ENCODE peak calls at places on chromosome 17, in nine cellular contexts. O is HCT116, F is stomach, B is heart right ventricle, E is body of pancreas, Q is uterus, W is cardiac muscle cell, C is MM.1S, S is mucosa of descending colon. I is an unnamed sample. For H3K4me1, the result is how much of the 10 kb centered on the place peaks cover.

GRCh38 chr17:16215965-16216316 is 607 bp upstream of the NCOR1 start:
- DNase-seq in O (peak), F (no peak), B (no peak), E (no peak), Q (no peak), W (no peak), C (peak), S (peak), I (no peak)

GRCh38 chr17:40014375-40014980 is 762 bp upstream of the CSF3 start:
- DNase-seq in O (no peak), F (no peak), B (no peak), E (peak), Q (peak), W (no peak), C (no peak), S (no peak), I (no peak)

GRCh38 chr17:36486204-36487194 is at the start of gene ZNHIT3:
- DNase-seq in O (peak), F (peak), B (peak), E (peak), Q (peak), W (peak), C (peak), S (peak), I (peak)

GRCh38 chr17:39754958-39755549 is 17.3 kb downstream of the GRB7 start:
- DNase-seq in O (no peak), F (no peak), B (no peak), E (no peak), Q (no peak), W (no peak), C (no peak), S (no peak), I (no peak)

GRCh38 chr17:48378238-48378637 is 51.8 kb downstream of the SKAP1 start:
- DNase-seq in O (no peak), F (no peak), B (no peak), E (no peak), Q (no peak), W (no peak), C (no peak), S (no peak), I (no peak)

GRCh38 chr17:29147682-29148081 is 32.5 kb downstream of the MYO18A start:
- DNase-seq in O (no peak), F (no peak), B (no peak), E (no peak), Q (no peak), W (no peak), C (no peak), S (no peak), I (no peak)

GRCh38 chr17:31830971-31831755 is 27.9 kb downstream of the COPRS start:
- DNase-seq in O (no peak), F (no peak), B (no peak), E (no peak), Q (no peak), W (no peak), C (no peak), S (no peak), I (no peak)

GRCh38 chr17:74110467-74110866 is 93.0 kb upstream of the RPL38 start:
- DNase-seq in O (no peak), F (no peak), B (no peak), E (no peak), Q (no peak), W (peak), C (no peak), S (no peak), I (no peak)

GRCh38 chr17:17497845-17498520 is 1.8 kb upstream of the RASD1 start:
- DNase-seq in O (no peak), F (no peak), B (no peak), E (no peak), Q (no peak), W (no peak), C (no peak), S (no peak), I (peak)

GRCh38 chr17:46822388-46822921 is 4.0 kb upstream of the WNT3 start:
- DNase-seq in O (peak), F (no peak), B (no peak), E (no peak), Q (no peak), W (no peak), C (peak), S (peak), I (peak)

GRCh38 chr17:70855401-70856054 is 686.2 kb downstream of the KCNJ2 start:
- DNase-seq in O (no peak), F (peak), B (no peak), E (peak), Q (no peak), W (peak), C (no peak), S (no peak), I (no peak)

GRCh38 chr17:54269886-54270285 is 447.2 kb downstream of the KIF2B start:
- DNase-seq in O (no peak), F (no peak), B (no peak), E (no peak), Q (no peak), W (no peak), C (no peak), S (no peak), I (no peak)

GRCh38 chr17:39699818-39700147 is at the start of gene ERBB2:
- DNase-seq in O (peak), F (peak), B (peak), E (peak), Q (peak), W (peak), C (no peak), S (peak), I (peak)

GRCh38 chr17:51029568-51030463 is 90.9 kb downstream of the SPAG9 start:
- DNase-seq in O (no peak), F (no peak), B (no peak), E (no peak), Q (no peak), W (no peak), C (peak), S (no peak), I (no peak)

GRCh38 chr17:61852857-61853256 is 10.5 kb downstream of the BRIP1 start:
- DNase-seq in O (no peak), F (no peak), B (no peak), E (no peak), Q (no peak), W (no peak), C (no peak), S (no peak), I (no peak)

GRCh38 chr17:38907930-38908675 is 17.3 kb upstream of the LASP1NB start:
- DNase-seq in O (no peak), F (no peak), B (no peak), E (no peak), Q (no peak), W (no peak), C (no peak), S (no peak), I (no peak)

GRCh38 chr17:10226930-10227695 is 28.7 kb upstream of the GAS7 start:
- DNase-seq in O (peak), F (peak), B (peak), E (no peak), Q (peak), W (peak), C (peak), S (peak), I (peak)

GRCh38 chr17:72053069-72053846 is 67.6 kb upstream of the SOX9 start:
- DNase-seq in O (no peak), F (no peak), B (no peak), E (peak), Q (no peak), W (no peak), C (no peak), S (no peak), I (no peak)

GRCh38 chr17:51078009-51078592 is 42.6 kb downstream of the SPAG9 start:
- DNase-seq in O (no peak), F (no peak), B (no peak), E (no peak), Q (no peak), W (no peak), C (no peak), S (no peak), I (peak)

GRCh38 chr17:29039764-29040598 is 3.0 kb upstream of the PIPOX start:
- DNase-seq in O (no peak), F (no peak), B (no peak), E (no peak), Q (no peak), W (no peak), C (no peak), S (no peak), I (peak)

GRCh38 chr17:20210614-20211013 is 201.5 kb downstream of the SPECC1 start:
- DNase-seq in O (no peak), F (no peak), B (no peak), E (no peak), Q (no peak), W (no peak), C (no peak), S (no peak), I (no peak)

GRCh38 chr17:19365499-19365817 is 2.9 kb upstream of the B9D1 start:
- DNase-seq in O (no peak), F (no peak), B (no peak), E (no peak), Q (no peak), W (no peak), C (no peak), S (no peak), I (no peak)

GRCh38 chr17:29567362-29568330 is 809 bp upstream of the ABHD15 start:
- DNase-seq in O (peak), F (peak), B (peak), E (peak), Q (peak), W (peak), C (peak), S (peak), I (peak)

GRCh38 chr17:43536236-43537088 is 9.7 kb downstream of the ETV4 start:
- DNase-seq in O (no peak), F (no peak), B (no peak), E (no peak), Q (no peak), W (no peak), C (no peak), S (no peak), I (no peak)

GRCh38 chr17:15233022-15233805 is 31.9 kb downstream of the PMP22 start:
- DNase-seq in O (no peak), F (no peak), B (no peak), E (no peak), Q (no peak), W (no peak), C (no peak), S (no peak), I (no peak)

GRCh38 chr17:72346306-72346705 is 225.5 kb downstream of the SOX9 start:
- DNase-seq in O (no peak), F (no peak), B (no peak), E (no peak), Q (no peak), W (no peak), C (no peak), S (no peak), I (no peak)

GRCh38 chr17:51032850-51033249 is 87.8 kb downstream of the SPAG9 start:
- DNase-seq in O (no peak), F (no peak), B (no peak), E (no peak), Q (no peak), W (no peak), C (no peak), S (no peak), I (no peak)

GRCh38 chr17:82278786-82279379 is 5.4 kb upstream of the CSNK1D start:
- DNase-seq in O (no peak), F (no peak), B (no peak), E (no peak), Q (no peak), W (no peak), C (no peak), S (no peak), I (no peak)

GRCh38 chr17:82601447-82602000 is 46.7 kb downstream of the WDR45B start:
- DNase-seq in O (no peak), F (no peak), B (no peak), E (no peak), Q (no peak), W (no peak), C (no peak), S (no peak), I (no peak)

GRCh38 chr17:57682667-57683066 is 62.4 kb downstream of the CCDC182 start:
- DNase-seq in O (no peak), F (no peak), B (no peak), E (no peak), Q (no peak), W (no peak), C (no peak), S (no peak), I (no peak)

GRCh38 chr17:19304751-19305150 is 57.8 kb downstream of the B9D1 start:
- DNase-seq in O (no peak), F (no peak), B (no peak), E (no peak), Q (no peak), W (no peak), C (no peak), S (no peak), I (no peak)

GRCh38 chr17:19018600-19018950 is 14.0 kb upstream of the FAM83G start:
- DNase-seq in O (no peak), F (no peak), B (no peak), E (no peak), Q (no peak), W (no peak), C (no peak), S (no peak), I (no peak)

GRCh38 chr17:80963812-80964211 is 27.8 kb upstream of the CHMP6 start:
- DNase-seq in O (no peak), F (no peak), B (no peak), E (no peak), Q (no peak), W (no peak), C (no peak), S (no peak), I (no peak)

GRCh38 chr17:67830440-67830839 is 5.1 kb downstream of the BPTF start:
- DNase-seq in O (no peak), F (no peak), B (no peak), E (no peak), Q (no peak), W (peak), C (no peak), S (no peak), I (no peak)
- H3K4me1 ChIP-seq in O (under half), F (half or more), B (half or more), E (half or more), Q (under half), W (under half), C (under half), S (under half), I (under half)

GRCh38 chr17:42001729-42002128 is 15.5 kb downstream of the DNAJC7 start:
- DNase-seq in O (no peak), F (no peak), B (no peak), E (no peak), Q (no peak), W (no peak), C (no peak), S (no peak), I (no peak)
- TF ChIP-seq CTCF in O (no peak), F (no peak), B (no peak), E (no peak), Q (no peak), W (no peak), C (no peak), S (no peak), I (no peak)

DNA sequence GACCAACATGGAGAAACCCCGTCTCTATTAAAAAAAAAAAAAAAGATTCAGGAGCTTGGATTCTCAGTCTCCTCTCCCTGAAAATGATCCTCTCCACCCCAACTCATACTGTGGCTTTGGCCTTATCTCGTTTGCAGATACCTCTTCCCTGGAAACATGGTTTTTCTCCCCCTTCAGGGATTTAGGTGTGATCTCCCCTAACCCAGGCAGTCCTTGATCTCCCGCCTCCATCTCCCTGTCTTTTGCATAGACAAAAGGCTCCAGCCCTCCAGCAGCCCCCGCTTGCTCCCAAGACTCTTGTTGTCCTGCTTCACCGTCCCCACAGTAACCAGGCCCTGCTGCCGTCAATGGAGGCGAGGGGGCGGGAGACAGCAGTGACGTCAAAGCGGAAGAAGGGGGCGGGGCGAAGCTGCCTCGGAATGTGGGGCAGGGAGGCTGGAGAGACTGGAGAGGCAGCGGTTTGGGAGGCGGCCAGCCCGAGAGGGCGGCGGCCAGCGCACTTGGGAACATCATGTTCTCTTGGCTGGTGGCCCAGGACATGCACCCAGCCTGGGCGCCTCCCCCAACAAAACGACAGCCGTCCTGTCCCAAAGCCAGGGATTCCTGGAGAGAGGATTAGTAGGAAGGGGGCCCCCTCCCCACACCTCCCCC is 1.9 kb upstream of the PER1 start:
- DNase-seq in O (peak), F (peak), B (peak), E (peak), Q (peak), W (peak), C (no peak), S (peak), I (peak)
- H3K4me1 ChIP-seq in O (half or more), F (half or more), B (half or more), E (half or more), Q (under half), W (under half), C (under half), S (half or more), I (under half)

GRCh38 chr17:53141731-53142130 is 681.0 kb upstream of the KIF2B start:
- DNase-seq in O (no peak), F (no peak), B (no peak), E (no peak), Q (no peak), W (no peak), C (no peak), S (no peak), I (no peak)
- TF ChIP-seq CTCF in O (no peak), F (no peak), B (no peak), E (no peak), Q (no peak), W (no peak), C (no peak), S (no peak), I (no peak)

DNA sequence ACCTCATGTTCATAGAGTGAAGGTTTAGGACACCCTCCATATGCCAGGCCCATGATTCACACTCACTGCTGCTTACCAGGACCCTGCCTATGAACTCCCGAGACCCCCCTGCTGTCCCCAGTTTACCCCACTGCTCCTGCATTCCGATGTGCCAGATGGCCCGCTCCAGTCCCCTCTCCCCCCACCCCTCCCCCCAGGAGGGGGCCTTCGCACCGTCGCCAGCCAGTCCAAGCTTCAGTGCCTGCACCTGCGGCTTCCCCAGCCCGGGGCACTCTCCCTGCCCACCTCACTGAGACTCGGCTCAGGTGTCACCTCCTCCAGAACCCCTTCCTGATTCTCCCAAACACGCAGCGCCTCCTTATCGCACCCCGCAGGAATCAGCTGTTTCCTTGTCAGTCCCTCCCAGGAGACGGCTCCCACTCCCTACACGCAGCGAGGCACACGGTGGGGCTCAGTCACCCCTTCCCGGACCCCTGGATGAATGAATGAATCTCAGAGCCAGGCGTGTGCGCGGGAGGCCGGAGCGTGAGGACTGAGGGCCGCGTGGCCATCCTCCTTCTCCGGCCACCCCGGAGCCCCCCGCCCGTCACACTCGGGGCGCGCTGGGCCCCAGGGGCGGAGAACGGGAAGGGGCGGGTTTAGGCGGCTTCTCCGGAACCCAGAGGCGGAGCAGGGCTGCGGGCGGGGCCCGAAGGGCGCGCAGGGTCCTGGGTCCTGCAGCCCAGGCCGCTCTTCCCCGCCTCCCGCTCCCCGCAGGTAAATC is 1.7 kb downstream of the MYO1C start:
- DNase-seq in O (no peak), F (peak), B (peak), E (peak), Q (peak), W (peak), C (peak), S (peak), I (peak)
- H3K4me1 ChIP-seq in O (half or more), F (half or more), B (half or more), E (half or more), Q (under half), W (under half), C (under half), S (under half), I (half or more)

GRCh38 chr17:49450181-49450580 is 35.5 kb upstream of the PHB1 start:
- DNase-seq in O (no peak), F (no peak), B (no peak), E (no peak), Q (no peak), W (no peak), C (no peak), S (no peak), I (no peak)

GRCh38 chr17:49450735-49451134 is 36.1 kb upstream of the PHB1 start:
- DNase-seq in O (no peak), F (no peak), B (no peak), E (no peak), Q (no peak), W (no peak), C (no peak), S (no peak), I (no peak)

GRCh38 chr17:49444384-49444783 is 29.7 kb upstream of the PHB1 start:
- DNase-seq in O (no peak), F (no peak), B (no peak), E (no peak), Q (no peak), W (no peak), C (no peak), S (no peak), I (no peak)

GRCh38 chr17:49445561-49445960 is 30.9 kb upstream of the PHB1 start:
- DNase-seq in O (no peak), F (no peak), B (no peak), E (no peak), Q (no peak), W (no peak), C (no peak), S (no peak), I (no peak)

DNA sequence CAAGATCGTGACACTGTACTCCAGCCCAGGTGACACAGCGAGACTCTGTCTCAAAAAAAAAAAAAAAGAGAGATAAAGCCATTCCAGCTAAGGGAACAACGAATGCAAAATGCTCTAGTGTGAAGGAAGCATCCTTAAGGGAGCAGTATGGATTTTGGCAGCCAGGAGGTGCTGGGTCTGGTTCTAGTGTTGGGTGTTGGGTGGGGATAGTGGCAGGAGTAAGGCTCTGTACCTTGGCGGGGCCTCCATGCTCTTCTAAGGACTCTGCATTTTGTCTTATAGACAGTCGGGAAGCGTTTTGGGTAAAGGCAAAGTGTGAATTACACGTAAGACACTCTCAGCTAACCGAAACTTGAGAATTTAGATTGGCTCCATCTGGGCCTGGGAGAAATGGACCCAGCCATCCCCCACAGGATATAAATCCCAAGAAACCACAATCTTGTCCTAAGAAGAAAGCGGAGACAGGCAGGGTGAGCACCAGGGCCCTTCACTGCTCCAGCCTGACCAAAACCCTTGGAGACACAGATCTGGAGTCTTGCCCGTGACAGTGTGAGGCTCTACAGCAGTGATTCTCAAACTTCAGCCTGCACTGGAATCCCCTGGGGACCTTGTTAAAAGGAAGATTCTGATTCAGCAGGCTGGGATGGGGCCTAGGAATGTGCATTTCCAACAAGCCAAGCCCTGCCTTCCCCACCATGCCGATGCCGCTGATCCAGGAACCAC is 33.1 kb upstream of the PHB1 start:
- DNase-seq in O (no peak), F (no peak), B (peak), E (no peak), Q (no peak), W (no peak), C (no peak), S (no peak), I (no peak)
- TF ChIP-seq CTCF in O (peak), F (no peak), B (peak), E (no peak), Q (no peak), W (no peak), C (no peak), S (no peak), I (no peak)

GRCh38 chr17:65559802-65560627 is 1.4 kb downstream of the AXIN2 start:
- DNase-seq in O (no peak), F (peak), B (no peak), E (no peak), Q (peak), W (peak), C (peak), S (peak), I (peak)
- H3K4me1 ChIP-seq in O (half or more), F (under half), B (under half), E (half or more), Q (under half), W (under half), C (under half), S (under half), I (under half)